ENCODE peak calls at places on chromosome 9, in five cellular contexts. H is choroid plexus epithelial cell, R is Calu3, A is Caki2, S is foreskin fibroblast. K is an unnamed sample.

GRCh38 chr9:128271112-128271511 is 4.7 kb downstream of the GOLGA2 start:
- DNase-seq in H (no peak), R (peak; percentile 66), A (no peak), S (no peak), K (no peak)

GRCh38 chr9:111799506-111799905 is 4.8 kb upstream of the SHOC1 start:
- DNase-seq in H (no peak), R (no peak), A (no peak), S (no peak), K (no peak)

GRCh38 chr9:103804077-103804735 is 289.9 kb upstream of the SMC2 start:
- DNase-seq in H (peak; percentile 74), R (no peak), A (peak; percentile 71), S (no peak), K (no peak)

GRCh38 chr9:134007150-134007549 is 15.0 kb upstream of the VAV2 start:
- DNase-seq in H (no peak), R (no peak), A (no peak), S (no peak), K (no peak)

GRCh38 chr9:4334439-4334838 is 34.6 kb upstream of the GLIS3 start:
- DNase-seq in H (no peak), R (peak; percentile 84), A (peak; percentile 89), S (peak; percentile 23), K (peak; percentile 29)

GRCh38 chr9:108168451-108168850 is 678.9 kb upstream of the KLF4 start:
- DNase-seq in H (no peak), R (no peak), A (no peak), S (peak; percentile 90), K (no peak)

GRCh38 chr9:111023090-111023489 is 15.2 kb downstream of the LPAR1 start:
- DNase-seq in H (no peak), R (no peak), A (no peak), S (no peak), K (no peak)

GRCh38 chr9:132984202-132985062 is 5.9 kb downstream of the GFI1B start:
- DNase-seq in H (no peak), R (no peak), A (no peak), S (no peak), K (no peak)

GRCh38 chr9:93183663-93184438 is at the start of gene WNK2:
- DNase-seq in H (no peak), R (peak; percentile 66), A (no peak), S (peak; percentile 22), K (peak; percentile 63)

GRCh38 chr9:27054841-27055240 is 49.4 kb upstream of the LRRC19 start:
- DNase-seq in H (no peak), R (no peak), A (no peak), S (no peak), K (no peak)

GRCh38 chr9:101567725-101567993 is 27.1 kb downstream of the PPP3R2 start:
- DNase-seq in H (no peak), R (no peak), A (no peak), S (no peak), K (no peak)

GRCh38 chr9:33223696-33224095 is 16.3 kb upstream of the SPINK4 start:
- DNase-seq in H (peak; percentile 20), R (no peak), A (no peak), S (peak; percentile 37), K (no peak)

GRCh38 chr9:106581973-106582372 is 281.0 kb upstream of the ZNF462 start:
- DNase-seq in H (no peak), R (no peak), A (no peak), S (no peak), K (no peak)

GRCh38 chr9:129493002-129493713 is 127.7 kb downstream of the C9orf50 start:
- DNase-seq in H (no peak), R (no peak), A (no peak), S (peak; percentile 27), K (no peak)

GRCh38 chr9:37292896-37293295 is 129.6 kb upstream of the GRHPR start:
- DNase-seq in H (no peak), R (no peak), A (no peak), S (no peak), K (no peak)

GRCh38 chr9:89549031-89549644 is 51.2 kb upstream of the SEMA4D start:
- DNase-seq in H (peak; percentile 79), R (peak; percentile 80), A (peak; percentile 41), S (peak; percentile 59), K (peak; percentile 86)

GRCh38 chr9:1050125-1050895 is at the start of gene DMRT2:
- DNase-seq in H (peak; percentile 18), R (peak; percentile 79), A (peak; percentile 92), S (peak; percentile 92), K (peak; percentile 96)

GRCh38 chr9:38103340-38103739 is 34.3 kb upstream of the SHB start:
- DNase-seq in H (no peak), R (no peak), A (no peak), S (no peak), K (no peak)

GRCh38 chr9:117783828-117784227 is 79.6 kb downstream of the TLR4 start:
- DNase-seq in H (peak; percentile 6), R (no peak), A (peak; percentile 29), S (no peak), K (peak; percentile 46)

GRCh38 chr9:121841771-121842611 is 190.6 kb downstream of the DAB2IP start:
- DNase-seq in H (peak; percentile 65), R (no peak), A (no peak), S (peak; percentile 23), K (no peak)

GRCh38 chr9:132268725-132269352 is 85.9 kb downstream of the SETX start:
- DNase-seq in H (peak; percentile 80), R (peak; percentile 46), A (peak; percentile 34), S (peak; percentile 82), K (peak; percentile 51)

GRCh38 chr9:137167113-137167751 is 2.6 kb downstream of the LRRC26 start:
- DNase-seq in H (no peak), R (no peak), A (no peak), S (no peak), K (no peak)

GRCh38 chr9:75918154-75918553 is 27.7 kb downstream of the PCSK5 start:
- DNase-seq in H (no peak), R (peak; percentile 57), A (peak; percentile 88), S (no peak), K (no peak)

GRCh38 chr9:135454737-135455136 is 24.8 kb upstream of the PPP1R26 start:
- DNase-seq in H (no peak), R (no peak), A (no peak), S (no peak), K (no peak)

GRCh38 chr9:94908041-94908563 is 181.6 kb downstream of the AOPEP start:
- DNase-seq in H (peak; percentile 59), R (no peak), A (no peak), S (no peak), K (no peak)

GRCh38 chr9:135926402-135927194 is 19.3 kb upstream of the CAMSAP1 start:
- DNase-seq in H (peak; percentile 68), R (peak; percentile 87), A (peak; percentile 95), S (peak; percentile 66), K (no peak)